ENCODE peak calls at places on chromosome 14, in nine cellular contexts. U is astrocyte, L is GM23338, D is Panc1, I is left ventricle myocardium inferior, K is AG09319, O is neural crest cell, E is heart right ventricle, S is kidney. V is an unnamed sample.
A peak's percentile ranks its signal among the peaks of the same experiment; 100 is the strongest.

GRCh38 chr14:92719890-92720323 is 28.5 kb downstream of the LGMN start:
- DNase-seq in U (no peak), D (no peak), L (no peak), S (no peak), K (no peak), I (no peak), E (no peak), O (no peak), V (no peak)

GRCh38 chr14:65223636-65224035 is 121.3 kb upstream of the MAX start:
- DNase-seq in L (no peak), D (no peak), K (no peak), S (no peak), E (no peak), I (no peak), U (no peak), O (no peak), V (no peak)

GRCh38 chr14:96357216-96357615 is 5.9 kb downstream of the ATG2B start:
- DNase-seq in E (no peak), O (no peak), S (no peak), D (no peak), U (no peak), I (no peak), L (no peak), K (no peak), V (no peak)

GRCh38 chr14:61925043-61925442 is 162.8 kb downstream of the SNAPC1 start:
- DNase-seq in O (no peak), E (no peak), L (peak; percentile 74), D (no peak), K (no peak), S (no peak), I (no peak), U (peak; percentile 15), V (peak; percentile 64)

GRCh38 chr14:95597784-95598204 is 62.9 kb downstream of the GLRX5 start:
- DNase-seq in E (no peak), S (peak; percentile 73), O (peak; percentile 41), U (peak; percentile 14), K (no peak), L (peak; percentile 70), D (no peak), I (no peak), V (no peak)

GRCh38 chr14:34051966-34052657 is 101.2 kb upstream of the EGLN3 start:
- DNase-seq in U (peak; percentile 89), O (no peak), S (no peak), L (no peak), K (no peak), I (no peak), D (no peak), E (no peak), V (peak; percentile 65)

GRCh38 chr14:90382491-90383125 is 14.2 kb upstream of the CALM1 start:
- DNase-seq in K (no peak), I (peak; percentile 63), U (peak; percentile 71), L (peak; percentile 76), D (no peak), O (no peak), E (peak; percentile 60), S (peak; percentile 86), V (no peak)

GRCh38 chr14:57611555-57612075 is 118.0 kb upstream of the CCDC198 start:
- DNase-seq in U (no peak), L (no peak), E (no peak), K (no peak), O (no peak), D (no peak), I (no peak), S (no peak), V (no peak)

GRCh38 chr14:103444837-103445524 is 59.8 kb downstream of the MARK3 start:
- DNase-seq in D (no peak), U (peak; percentile 58), K (no peak), L (peak; percentile 17), E (no peak), S (no peak), O (no peak), I (no peak), V (no peak)

GRCh38 chr14:60926002-60926401 is 54.9 kb downstream of the TRMT5 start:
- DNase-seq in U (no peak), D (no peak), S (no peak), I (no peak), K (no peak), L (no peak), E (no peak), O (no peak), V (no peak)

GRCh38 chr14:26389646-26390508 is 208.0 kb downstream of the NOVA1 start:
- DNase-seq in K (no peak), S (no peak), O (no peak), D (no peak), I (no peak), U (peak; percentile 51), E (no peak), L (no peak), V (peak; percentile 1)

GRCh38 chr14:22918519-22918808 is 485 bp downstream of the RBM23 start:
- DNase-seq in E (no peak), L (no peak), D (no peak), K (no peak), S (peak; percentile 70), U (no peak), I (no peak), O (no peak), V (no peak)

GRCh38 chr14:50347521-50347920 is 35.4 kb downstream of the DMAC2L start:
- DNase-seq in K (no peak), I (no peak), L (no peak), S (no peak), E (no peak), U (peak; percentile 55), D (no peak), O (no peak), V (peak; percentile 35)

GRCh38 chr14:96405603-96406158 is 13.8 kb downstream of the AK7 start:
- DNase-seq in O (no peak), D (no peak), I (no peak), U (no peak), L (no peak), S (no peak), K (no peak), E (no peak), V (no peak)

GRCh38 chr14:102505775-102506598 is 3.6 kb downstream of the ANKRD9 start:
- DNase-seq in O (no peak), D (no peak), I (no peak), L (no peak), U (no peak), E (no peak), S (no peak), K (no peak), V (no peak)

GRCh38 chr14:104143521-104144452 is 5.4 kb downstream of the KIF26A start:
- DNase-seq in L (no peak), E (peak; percentile 10), U (no peak), O (no peak), S (peak; percentile 61), I (no peak), K (no peak), D (no peak), V (no peak)

GRCh38 chr14:96037891-96038557 is 1.1 kb upstream of the C14orf132 start:
- DNase-seq in L (peak; percentile 40), S (no peak), I (peak; percentile 40), E (peak; percentile 27), O (no peak), U (no peak), K (no peak), D (no peak), V (peak; percentile 48)

GRCh38 chr14:81668626-81669274 is 135.1 kb upstream of the SEL1L start:
- DNase-seq in K (no peak), E (no peak), L (no peak), I (no peak), O (no peak), D (no peak), U (no peak), S (peak; percentile 66), V (no peak)

GRCh38 chr14:68659021-68659931 is 133.6 kb downstream of the ZFP36L1 start:
- DNase-seq in I (no peak), U (no peak), L (no peak), D (no peak), O (no peak), E (no peak), S (no peak), K (no peak), V (no peak)
- TF ChIP-seq CTCF in I (no peak), U (no peak), L (no peak), D (no peak), O (no peak), E (no peak), S (no peak), K (no peak), V (no peak)

DNA sequence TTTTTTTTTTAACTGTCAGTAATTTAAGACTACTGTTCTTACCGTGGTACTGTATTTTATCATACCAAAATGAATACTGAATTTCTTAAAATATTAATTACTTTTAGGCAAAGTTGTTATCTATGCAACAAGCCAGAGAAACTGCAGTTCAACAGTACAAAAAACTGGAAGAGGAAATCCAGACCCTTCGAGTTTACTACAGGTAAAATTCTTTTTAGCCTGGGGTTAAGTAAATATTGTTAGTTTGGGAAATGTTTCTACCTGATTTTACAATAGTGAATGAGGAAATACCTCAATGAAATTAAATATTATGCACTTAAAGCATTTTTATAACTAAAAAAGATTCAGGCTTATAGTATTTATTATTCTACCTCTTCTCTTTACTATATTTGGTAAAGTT is 172.3 kb downstream of the FOXA1 start:
- DNase-seq in I (no peak), S (no peak), K (no peak), E (no peak), O (no peak), U (no peak), L (no peak), D (no peak), V (no peak)
- TF ChIP-seq CTCF in I (no peak), S (no peak), K (no peak), E (no peak), O (no peak), U (no peak), L (no peak), D (no peak), V (no peak)

DNA sequence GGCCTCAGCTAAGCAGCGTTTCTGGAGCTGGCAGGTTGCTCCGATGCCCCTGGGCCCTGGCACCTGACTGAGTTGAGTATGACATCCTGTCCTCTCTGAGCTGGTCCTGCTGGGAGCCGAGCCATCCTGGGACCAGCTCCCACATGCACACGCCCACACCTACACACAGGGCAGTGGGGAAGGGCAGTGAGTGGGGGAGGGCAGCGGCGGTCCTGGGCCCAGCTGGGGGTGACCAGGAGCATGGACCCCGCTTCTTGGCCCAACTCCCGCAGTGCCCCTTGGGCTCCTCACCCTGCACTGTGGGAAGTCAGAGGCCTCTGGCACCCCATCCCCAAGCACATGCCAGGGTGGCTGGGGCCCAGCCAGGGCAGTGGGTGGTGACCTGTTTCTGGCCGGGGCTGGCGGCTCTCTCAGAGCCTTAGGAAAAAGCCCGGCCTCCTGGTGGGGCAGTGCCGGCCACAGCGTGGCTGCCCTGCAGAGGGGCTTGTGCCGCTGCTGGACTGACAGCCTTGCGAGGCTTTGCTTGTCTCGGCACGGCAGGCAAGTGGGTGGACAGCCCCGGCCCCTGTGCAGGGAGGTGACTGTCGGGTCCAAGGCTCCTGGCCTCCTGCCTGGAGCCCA is 5.9 kb upstream of the CRIP2 start:
- DNase-seq in D (no peak), I (peak; percentile 72), K (no peak), S (peak; percentile 84), U (no peak), L (no peak), E (peak; percentile 71), O (no peak), V (peak; percentile 37)
- TF ChIP-seq CTCF in D (no peak), I (peak; percentile 25), K (no peak), S (peak; percentile 10), U (no peak), L (no peak), E (no peak), O (no peak), V (no peak)

DNA sequence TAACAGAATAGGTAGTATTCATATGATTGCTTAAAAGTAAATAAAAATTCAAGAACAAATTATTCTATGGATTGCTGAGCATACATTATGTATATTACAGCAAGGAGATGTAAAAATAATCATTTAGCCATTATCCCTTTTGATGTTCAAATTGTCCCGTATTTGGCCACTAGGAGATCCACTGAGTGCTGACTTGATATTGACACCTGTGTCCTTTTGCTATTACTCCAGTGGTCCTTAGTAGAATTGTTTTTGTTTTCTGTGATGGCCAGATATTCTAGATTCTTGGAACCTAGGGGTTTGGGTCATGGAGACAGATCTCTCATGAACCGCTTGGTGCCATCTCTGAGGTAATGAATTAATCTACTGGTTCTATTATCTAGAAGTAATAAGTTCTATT is 16.8 kb downstream of the ERO1A start:
- DNase-seq in I (no peak), L (peak; percentile 43), D (no peak), O (no peak), K (no peak), U (no peak), E (no peak), S (no peak), V (peak; percentile 32)
- TF ChIP-seq CTCF in I (peak; percentile 20), L (peak; percentile 54), D (peak; percentile 41), O (peak; percentile 61), K (peak; percentile 10), U (peak; percentile 38), E (no peak), S (peak; percentile 14), V (peak; percentile 39)

V was measured in MCF 10A.